ENCODE peak calls at places on chromosomes 16 and 17, in four cellular contexts. Z is HCT116, S is SK-N-SH, Q is GM12878. R is an unnamed sample.

GRCh38 chr16:21598676-21599157 is 660 bp upstream of the METTL9 start:
- DNase-seq in S (no peak), Z (no peak), Q (no peak), R (peak)

GRCh38 chr17:77609553-77610517 is 348.7 kb upstream of the TNRC6C start:
- DNase-seq in S (no peak), Q (peak), Z (no peak), R (peak)

GRCh38 chr17:63701477-63702222 is 1.7 kb upstream of the LIMD2 start:
- DNase-seq in Z (no peak), S (no peak), Q (no peak), R (no peak)

GRCh38 chr17:67568961-67569360 is 148.8 kb upstream of the NOL11 start:
- DNase-seq in S (no peak), Q (no peak), Z (no peak), R (no peak)

GRCh38 chr17:2053380-2054261 is 1.3 kb upstream of the HIC1 start:
- DNase-seq in Q (no peak), Z (no peak), S (peak), R (peak)

GRCh38 chr16:71854369-71854948 is 8.7 kb downstream of the ATXN1L start:
- DNase-seq in Z (no peak), Q (no peak), S (no peak), R (no peak)

GRCh38 chr17:5020502-5021023 is 14.7 kb downstream of the SLC52A1 start:
- DNase-seq in S (no peak), Q (no peak), Z (no peak), R (no peak)

GRCh38 chr17:78664476-78665384 is 87.5 kb upstream of the DNAH17 start:
- DNase-seq in S (no peak), Z (no peak), Q (no peak), R (no peak)

GRCh38 chr16:22623351-22623781 is 112.7 kb downstream of the NPIPB5 start:
- DNase-seq in S (no peak), Z (no peak), Q (no peak), R (no peak)

DNA sequence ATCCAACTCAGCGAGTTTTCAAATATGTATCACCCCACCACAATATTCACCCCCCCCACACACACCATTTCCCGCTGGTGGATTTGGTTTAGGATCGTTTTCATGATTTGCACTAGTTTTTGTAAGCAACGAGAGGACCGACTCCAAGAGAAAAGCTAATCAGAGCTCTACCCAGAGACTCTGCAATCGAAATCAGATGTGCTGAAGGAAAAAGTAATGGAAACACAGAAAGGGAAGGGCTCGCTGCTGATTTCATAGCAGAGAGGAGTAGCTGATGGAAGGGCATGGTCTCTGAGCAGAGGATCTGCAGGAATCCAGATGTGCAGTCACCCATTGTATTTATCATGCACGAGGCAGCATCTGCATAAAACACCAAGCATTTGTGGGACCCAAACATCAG is 163.2 kb upstream of the DYNLRB2 start:
- DNase-seq in Z (no peak), Q (no peak), S (no peak), R (no peak)
- TF ChIP-seq JUND in Z (no peak), Q (no peak), S (no peak), R (no peak)

GRCh38 chr17:81417049-81417878 is 22.0 kb downstream of the BAHCC1 start:
- DNase-seq in S (no peak), Q (no peak), Z (no peak), R (no peak)
- TF ChIP-seq JUND in S (no peak), Q (no peak), Z (no peak), R (no peak)

DNA sequence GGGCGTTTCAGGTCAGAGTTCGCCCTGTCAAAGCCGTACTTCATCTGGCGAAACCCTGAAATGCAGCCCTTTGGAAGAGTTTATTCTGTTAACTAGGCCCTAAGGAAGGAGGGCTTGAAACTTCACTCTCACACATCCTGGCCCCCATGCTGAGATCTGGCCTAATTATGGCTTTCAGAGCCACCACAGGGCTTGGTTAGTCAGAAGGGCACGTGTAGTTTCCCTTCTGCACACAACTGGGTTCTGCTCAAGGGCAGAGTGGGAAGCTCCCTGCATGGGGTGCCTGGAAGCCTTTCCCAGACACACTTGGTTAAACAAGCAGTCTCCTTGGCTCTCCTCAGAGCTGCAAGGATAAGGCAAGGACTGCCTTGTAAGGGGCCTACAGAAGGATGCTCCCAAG is 397.3 kb downstream of the SHISA9 start:
- DNase-seq in S (no peak), Q (no peak), Z (no peak), R (no peak)
- TF ChIP-seq JUND in S (no peak), Q (no peak), Z (no peak), R (no peak)

DNA sequence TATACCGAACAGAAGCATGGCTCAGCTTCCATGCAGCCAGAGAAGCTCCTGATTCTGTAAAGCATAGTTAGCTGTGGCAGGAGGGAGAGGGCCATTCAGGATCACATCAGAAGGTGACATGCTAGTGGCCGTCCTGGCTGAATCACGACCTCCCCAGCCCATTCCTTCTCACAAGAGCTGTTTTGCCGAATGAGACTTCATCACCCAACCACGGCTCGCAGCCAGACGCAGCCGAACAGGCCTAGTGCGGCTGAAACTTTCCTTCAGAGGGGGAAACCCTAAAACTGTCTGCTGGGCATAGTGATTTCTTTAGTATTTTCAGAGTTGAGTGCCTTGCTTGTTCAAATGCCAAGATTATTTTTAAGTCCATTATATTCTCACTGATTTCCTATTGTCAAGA is 343.7 kb downstream of the CPPED1 start:
- DNase-seq in Z (no peak), S (no peak), Q (no peak), R (no peak)
- TF ChIP-seq JUND in Z (no peak), S (no peak), Q (no peak), R (no peak)

R was measured in T47D.